ENCODE peak calls at places on chromosome 2, in five cellular contexts. One of them, this sample, is unnamed.

GRCh38 chr2:64267699-64268098 is 123.5 kb upstream of the PELI1 start:
- DNase-seq in Calu3: no peak
- DNase-seq in central memory CD4-positive, alpha-beta T cell: no peak
- DNase-seq in BJ: no peak
- DNase-seq in ACHN: no peak
- DNase-seq in this sample: no peak

GRCh38 chr2:167181134-167181533 is 292.9 kb downstream of the XIRP2 start:
- DNase-seq in BJ: peak
- DNase-seq in central memory CD4-positive, alpha-beta T cell: no peak
- DNase-seq in ACHN: no peak
- DNase-seq in Calu3: no peak
- DNase-seq in this sample: no peak

GRCh38 chr2:173353556-173353955 is 1.1 kb upstream of the CDCA7 start:
- DNase-seq in ACHN: no peak
- DNase-seq in BJ: no peak
- DNase-seq in central memory CD4-positive, alpha-beta T cell: no peak
- DNase-seq in Calu3: no peak
- DNase-seq in this sample: no peak

GRCh38 chr2:239290618-239291504 is 110.0 kb downstream of the HDAC4 start:
- DNase-seq in central memory CD4-positive, alpha-beta T cell: no peak
- DNase-seq in BJ: no peak
- DNase-seq in ACHN: no peak
- DNase-seq in Calu3: no peak
- DNase-seq in this sample: no peak

GRCh38 chr2:152864601-152865000 is 146.2 kb downstream of the ARL6IP6 start:
- DNase-seq in ACHN: no peak
- DNase-seq in central memory CD4-positive, alpha-beta T cell: no peak
- DNase-seq in BJ: no peak
- DNase-seq in Calu3: no peak
- DNase-seq in this sample: no peak

GRCh38 chr2:175597286-175597685 is 404.8 kb downstream of the LNPK start:
- DNase-seq in Calu3: no peak
- DNase-seq in BJ: peak
- DNase-seq in central memory CD4-positive, alpha-beta T cell: no peak
- DNase-seq in ACHN: no peak
- DNase-seq in this sample: no peak

GRCh38 chr2:118013221-118013723 is 598 bp downstream of the CCDC93 start:
- DNase-seq in Calu3: peak
- DNase-seq in ACHN: peak
- DNase-seq in central memory CD4-positive, alpha-beta T cell: no peak
- DNase-seq in BJ: no peak
- DNase-seq in this sample: no peak

GRCh38 chr2:223055836-223056235 is 3.8 kb downstream of the KCNE4 start:
- DNase-seq in Calu3: no peak
- DNase-seq in ACHN: no peak
- DNase-seq in central memory CD4-positive, alpha-beta T cell: no peak
- DNase-seq in BJ: no peak
- DNase-seq in this sample: no peak

GRCh38 chr2:176156301-176156958 is 677 bp upstream of the HOXD3 start:
- DNase-seq in central memory CD4-positive, alpha-beta T cell: no peak
- DNase-seq in BJ: no peak
- DNase-seq in Calu3: no peak
- DNase-seq in ACHN: no peak
- DNase-seq in this sample: no peak

GRCh38 chr2:116747103-116747502 is 1067.4 kb upstream of the DDX18 start:
- DNase-seq in central memory CD4-positive, alpha-beta T cell: no peak
- DNase-seq in ACHN: no peak
- DNase-seq in Calu3: no peak
- DNase-seq in BJ: no peak
- DNase-seq in this sample: no peak

GRCh38 chr2:13696601-13697000 is 935.9 kb upstream of the LRATD1 start:
- DNase-seq in ACHN: no peak
- DNase-seq in Calu3: no peak
- DNase-seq in BJ: no peak
- DNase-seq in central memory CD4-positive, alpha-beta T cell: no peak
- DNase-seq in this sample: no peak

GRCh38 chr2:179354296-179354695 is 89.7 kb upstream of the SESTD1 start:
- DNase-seq in central memory CD4-positive, alpha-beta T cell: no peak
- DNase-seq in BJ: no peak
- DNase-seq in Calu3: no peak
- DNase-seq in ACHN: no peak
- DNase-seq in this sample: no peak

GRCh38 chr2:38448692-38449405 is 71.8 kb upstream of the ATL2 start:
- DNase-seq in BJ: no peak
- DNase-seq in central memory CD4-positive, alpha-beta T cell: no peak
- DNase-seq in ACHN: no peak
- DNase-seq in Calu3: no peak
- DNase-seq in this sample: no peak

GRCh38 chr2:186201371-186201770 is 284.7 kb upstream of the ZC3H15 start:
- DNase-seq in Calu3: no peak
- DNase-seq in central memory CD4-positive, alpha-beta T cell: no peak
- DNase-seq in BJ: no peak
- DNase-seq in ACHN: no peak
- DNase-seq in this sample: no peak

GRCh38 chr2:183993052-183993451 is 605.3 kb upstream of the ZNF804A start:
- DNase-seq in Calu3: no peak
- DNase-seq in BJ: no peak
- DNase-seq in ACHN: no peak
- DNase-seq in central memory CD4-positive, alpha-beta T cell: no peak
- DNase-seq in this sample: no peak

GRCh38 chr2:238243496-238244076 is 3.7 kb upstream of the HES6 start:
- DNase-seq in BJ: no peak
- DNase-seq in central memory CD4-positive, alpha-beta T cell: no peak
- DNase-seq in Calu3: no peak
- DNase-seq in ACHN: no peak
- DNase-seq in this sample: no peak

GRCh38 chr2:19070866-19071265 is 287.6 kb downstream of the OSR1 start:
- DNase-seq in ACHN: no peak
- DNase-seq in Calu3: no peak
- DNase-seq in central memory CD4-positive, alpha-beta T cell: no peak
- DNase-seq in BJ: no peak
- DNase-seq in this sample: no peak

GRCh38 chr2:141055526-141055925 is 1075.3 kb downstream of the LRP1B start:
- DNase-seq in ACHN: no peak
- DNase-seq in central memory CD4-positive, alpha-beta T cell: no peak
- DNase-seq in BJ: peak
- DNase-seq in Calu3: no peak
- DNase-seq in this sample: no peak

GRCh38 chr2:190670182-190670946 is 21.5 kb downstream of the NAB1 start:
- DNase-seq in central memory CD4-positive, alpha-beta T cell: peak
- DNase-seq in ACHN: no peak
- DNase-seq in BJ: no peak
- DNase-seq in Calu3: no peak
- DNase-seq in this sample: no peak

GRCh38 chr2:22788749-22789148 is 596.2 kb upstream of the KLHL29 start:
- DNase-seq in ACHN: no peak
- DNase-seq in central memory CD4-positive, alpha-beta T cell: no peak
- DNase-seq in BJ: no peak
- DNase-seq in Calu3: no peak
- DNase-seq in this sample: no peak

GRCh38 chr2:26054598-26055348 is 20.9 kb downstream of the RAB10 start:
- DNase-seq in BJ: no peak
- DNase-seq in central memory CD4-positive, alpha-beta T cell: no peak
- DNase-seq in Calu3: no peak
- DNase-seq in ACHN: no peak
- DNase-seq in this sample: no peak

GRCh38 chr2:102708847-102709559 is 52.8 kb upstream of the TMEM182 start:
- DNase-seq in BJ: no peak
- DNase-seq in central memory CD4-positive, alpha-beta T cell: no peak
- DNase-seq in ACHN: no peak
- DNase-seq in Calu3: peak
- DNase-seq in this sample: peak